ENCODE peak calls at places on chromosomes 6 and 20, in eight cellular contexts. One of them, this sample, is unnamed.

GRCh38 chr20:51335329-51335841 is 207.1 kb downstream of the NFATC2 start:
- DNase-seq in psoas muscle: no peak
- DNase-seq in prostate gland: no peak
- DNase-seq in body of pancreas: no peak
- DNase-seq in astrocyte of the spinal cord: peak
- DNase-seq in PC-9: no peak
- DNase-seq in Peyer's patch: no peak
- DNase-seq in upper lobe of right lung: no peak
- DNase-seq in this sample: peak

GRCh38 chr6:158516098-158516497 is 43.8 kb upstream of the TMEM181 start:
- DNase-seq in astrocyte of the spinal cord: no peak
- DNase-seq in Peyer's patch: no peak
- DNase-seq in PC-9: no peak
- DNase-seq in prostate gland: no peak
- DNase-seq in upper lobe of right lung: no peak
- DNase-seq in psoas muscle: no peak
- DNase-seq in body of pancreas: no peak
- DNase-seq in this sample: no peak

GRCh38 chr6:74973621-74974020 is 232.2 kb downstream of the COL12A1 start:
- DNase-seq in PC-9: no peak
- DNase-seq in upper lobe of right lung: no peak
- DNase-seq in prostate gland: no peak
- DNase-seq in astrocyte of the spinal cord: no peak
- DNase-seq in Peyer's patch: no peak
- DNase-seq in psoas muscle: no peak
- DNase-seq in body of pancreas: no peak
- DNase-seq in this sample: no peak

GRCh38 chr6:91149914-91150674 is 563.2 kb upstream of the MAP3K7 start:
- DNase-seq in psoas muscle: no peak
- DNase-seq in prostate gland: no peak
- DNase-seq in upper lobe of right lung: no peak
- DNase-seq in PC-9: no peak
- DNase-seq in body of pancreas: no peak
- DNase-seq in astrocyte of the spinal cord: peak
- DNase-seq in Peyer's patch: no peak
- DNase-seq in this sample: no peak

GRCh38 chr6:144474290-144474689 is 189.2 kb downstream of the UTRN start:
- DNase-seq in psoas muscle: no peak
- DNase-seq in prostate gland: no peak
- DNase-seq in Peyer's patch: no peak
- DNase-seq in body of pancreas: no peak
- DNase-seq in PC-9: no peak
- DNase-seq in astrocyte of the spinal cord: no peak
- DNase-seq in upper lobe of right lung: no peak
- DNase-seq in this sample: no peak

GRCh38 chr6:52640170-52640569 is 30.7 kb upstream of the TMEM14A start:
- DNase-seq in psoas muscle: no peak
- DNase-seq in astrocyte of the spinal cord: peak
- DNase-seq in PC-9: no peak
- DNase-seq in Peyer's patch: no peak
- DNase-seq in upper lobe of right lung: no peak
- DNase-seq in prostate gland: no peak
- DNase-seq in body of pancreas: peak
- DNase-seq in this sample: no peak

GRCh38 chr6:27791182-27791939 is 120.8 kb downstream of the OR2B2 start:
- DNase-seq in prostate gland: no peak
- DNase-seq in body of pancreas: peak
- DNase-seq in psoas muscle: peak
- DNase-seq in upper lobe of right lung: no peak
- DNase-seq in astrocyte of the spinal cord: peak
- DNase-seq in Peyer's patch: peak
- DNase-seq in PC-9: peak
- DNase-seq in this sample: peak

GRCh38 chr6:15263780-15264374 is 18.0 kb downstream of the JARID2 start:
- DNase-seq in body of pancreas: no peak
- DNase-seq in Peyer's patch: no peak
- DNase-seq in psoas muscle: no peak
- DNase-seq in upper lobe of right lung: no peak
- DNase-seq in PC-9: no peak
- DNase-seq in astrocyte of the spinal cord: no peak
- DNase-seq in prostate gland: no peak
- DNase-seq in this sample: no peak

GRCh38 chr6:75334266-75335040 is 49.9 kb upstream of the TMEM30A start:
- DNase-seq in upper lobe of right lung: no peak
- DNase-seq in prostate gland: no peak
- DNase-seq in psoas muscle: no peak
- DNase-seq in body of pancreas: no peak
- DNase-seq in Peyer's patch: no peak
- DNase-seq in PC-9: no peak
- DNase-seq in astrocyte of the spinal cord: peak
- DNase-seq in this sample: peak

GRCh38 chr6:139977887-139978332 is 603.5 kb upstream of the CITED2 start:
- DNase-seq in PC-9: peak
- DNase-seq in Peyer's patch: no peak
- DNase-seq in prostate gland: peak
- DNase-seq in body of pancreas: peak
- DNase-seq in astrocyte of the spinal cord: peak
- DNase-seq in upper lobe of right lung: no peak
- DNase-seq in psoas muscle: no peak
- DNase-seq in this sample: peak

DNA sequence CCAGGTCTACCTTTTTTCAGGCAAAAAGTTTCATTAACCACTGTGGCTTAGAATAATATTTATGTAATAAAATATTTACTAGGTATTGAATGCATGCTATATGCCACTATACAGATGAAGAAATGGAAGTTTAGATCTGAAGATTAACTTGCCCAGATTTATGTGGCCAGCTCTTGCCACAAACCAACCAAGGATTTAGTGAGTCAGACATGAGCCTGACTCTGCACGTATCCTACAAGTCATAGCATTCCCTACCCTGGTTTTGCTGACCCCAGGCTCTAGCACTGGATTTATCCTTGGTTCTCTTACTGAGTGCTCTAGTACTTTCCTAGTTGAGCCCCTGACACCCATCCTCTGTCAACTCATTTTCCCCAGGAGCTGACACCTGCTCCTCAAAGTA is 75.4 kb downstream of the ANKEF1 start:
- DNase-seq in PC-9: no peak
- DNase-seq in Peyer's patch: no peak
- DNase-seq in astrocyte of the spinal cord: peak
- DNase-seq in prostate gland: no peak
- DNase-seq in psoas muscle: no peak
- DNase-seq in body of pancreas: no peak
- DNase-seq in upper lobe of right lung: no peak
- DNase-seq in this sample: peak
- TF ChIP-seq CTCF in PC-9: no peak
- TF ChIP-seq CTCF in Peyer's patch: no peak
- TF ChIP-seq CTCF in astrocyte of the spinal cord: no peak
- TF ChIP-seq CTCF in prostate gland: no peak
- TF ChIP-seq CTCF in psoas muscle: no peak
- TF ChIP-seq CTCF in body of pancreas: no peak
- TF ChIP-seq CTCF in upper lobe of right lung: no peak
- TF ChIP-seq CTCF in this sample: no peak

GRCh38 chr6:128327890-128328289 is 192.5 kb downstream of the PTPRK start:
- DNase-seq in Peyer's patch: peak
- DNase-seq in psoas muscle: no peak
- DNase-seq in astrocyte of the spinal cord: no peak
- DNase-seq in prostate gland: no peak
- DNase-seq in upper lobe of right lung: no peak
- DNase-seq in PC-9: no peak
- DNase-seq in body of pancreas: no peak
- DNase-seq in this sample: peak
- TF ChIP-seq CTCF in Peyer's patch: peak
- TF ChIP-seq CTCF in psoas muscle: peak
- TF ChIP-seq CTCF in astrocyte of the spinal cord: peak
- TF ChIP-seq CTCF in prostate gland: no peak
- TF ChIP-seq CTCF in upper lobe of right lung: peak
- TF ChIP-seq CTCF in PC-9: peak
- TF ChIP-seq CTCF in body of pancreas: peak
- TF ChIP-seq CTCF in this sample: peak

GRCh38 chr6:88919032-88919431 is 44.4 kb downstream of the RNGTT start:
- DNase-seq in astrocyte of the spinal cord: no peak
- DNase-seq in prostate gland: no peak
- DNase-seq in psoas muscle: no peak
- DNase-seq in body of pancreas: no peak
- DNase-seq in Peyer's patch: no peak
- DNase-seq in upper lobe of right lung: no peak
- DNase-seq in PC-9: no peak
- DNase-seq in this sample: peak
- TF ChIP-seq CTCF in astrocyte of the spinal cord: peak
- TF ChIP-seq CTCF in prostate gland: no peak
- TF ChIP-seq CTCF in psoas muscle: no peak
- TF ChIP-seq CTCF in body of pancreas: no peak
- TF ChIP-seq CTCF in Peyer's patch: peak
- TF ChIP-seq CTCF in upper lobe of right lung: peak
- TF ChIP-seq CTCF in PC-9: no peak
- TF ChIP-seq CTCF in this sample: no peak

DNA sequence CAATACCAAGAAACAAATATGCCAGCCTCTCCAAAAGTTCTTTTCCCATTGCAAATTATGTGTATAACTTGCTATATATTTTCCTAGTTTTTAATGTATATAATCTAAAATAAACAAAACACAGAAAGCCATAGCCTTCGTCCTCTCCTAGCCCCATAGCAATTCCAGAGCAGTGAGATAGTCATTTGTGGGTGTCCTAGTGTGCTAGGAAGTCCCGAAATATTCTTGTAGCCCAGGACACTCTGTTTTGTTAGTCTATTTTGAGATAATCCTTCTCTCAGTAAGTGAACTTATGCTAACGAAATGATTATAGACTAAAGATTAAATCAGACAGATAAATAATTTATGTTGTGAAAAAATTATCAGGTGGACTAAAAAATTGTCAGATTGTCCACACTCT is 90.7 kb downstream of the AIG1 start:
- DNase-seq in body of pancreas: no peak
- DNase-seq in prostate gland: no peak
- DNase-seq in upper lobe of right lung: no peak
- DNase-seq in astrocyte of the spinal cord: no peak
- DNase-seq in psoas muscle: no peak
- DNase-seq in PC-9: no peak
- DNase-seq in Peyer's patch: no peak
- DNase-seq in this sample: no peak
- TF ChIP-seq CTCF in body of pancreas: no peak
- TF ChIP-seq CTCF in prostate gland: no peak
- TF ChIP-seq CTCF in upper lobe of right lung: no peak
- TF ChIP-seq CTCF in astrocyte of the spinal cord: no peak
- TF ChIP-seq CTCF in psoas muscle: no peak
- TF ChIP-seq CTCF in PC-9: no peak
- TF ChIP-seq CTCF in Peyer's patch: no peak
- TF ChIP-seq CTCF in this sample: no peak

GRCh38 chr6:160102956-160103824 is 18.4 kb upstream of the SLC22A1 start:
- DNase-seq in upper lobe of right lung: peak
- DNase-seq in PC-9: no peak
- DNase-seq in prostate gland: no peak
- DNase-seq in body of pancreas: no peak
- DNase-seq in Peyer's patch: no peak
- DNase-seq in astrocyte of the spinal cord: no peak
- DNase-seq in psoas muscle: no peak
- DNase-seq in this sample: peak
- TF ChIP-seq CTCF in upper lobe of right lung: peak
- TF ChIP-seq CTCF in PC-9: peak
- TF ChIP-seq CTCF in prostate gland: no peak
- TF ChIP-seq CTCF in body of pancreas: peak
- TF ChIP-seq CTCF in Peyer's patch: peak
- TF ChIP-seq CTCF in astrocyte of the spinal cord: peak
- TF ChIP-seq CTCF in psoas muscle: peak
- TF ChIP-seq CTCF in this sample: peak

GRCh38 chr20:564195-564594 is 20.6 kb upstream of the CSNK2A1 start:
- DNase-seq in upper lobe of right lung: no peak
- DNase-seq in prostate gland: no peak
- DNase-seq in Peyer's patch: peak
- DNase-seq in psoas muscle: no peak
- DNase-seq in astrocyte of the spinal cord: no peak
- DNase-seq in body of pancreas: no peak
- DNase-seq in PC-9: no peak
- DNase-seq in this sample: no peak

GRCh38 chr20:558117-558516 is 14.5 kb upstream of the CSNK2A1 start:
- DNase-seq in upper lobe of right lung: no peak
- DNase-seq in body of pancreas: no peak
- DNase-seq in Peyer's patch: peak
- DNase-seq in psoas muscle: no peak
- DNase-seq in astrocyte of the spinal cord: no peak
- DNase-seq in PC-9: no peak
- DNase-seq in prostate gland: no peak
- DNase-seq in this sample: no peak

GRCh38 chr20:562232-562897 is 18.8 kb upstream of the CSNK2A1 start:
- DNase-seq in prostate gland: no peak
- DNase-seq in Peyer's patch: peak
- DNase-seq in PC-9: no peak
- DNase-seq in body of pancreas: no peak
- DNase-seq in psoas muscle: no peak
- DNase-seq in upper lobe of right lung: no peak
- DNase-seq in astrocyte of the spinal cord: no peak
- DNase-seq in this sample: no peak

GRCh38 chr20:561437-562231 is 18.0 kb upstream of the CSNK2A1 start:
- DNase-seq in body of pancreas: peak
- DNase-seq in Peyer's patch: peak
- DNase-seq in astrocyte of the spinal cord: peak
- DNase-seq in PC-9: peak
- DNase-seq in psoas muscle: peak
- DNase-seq in upper lobe of right lung: no peak
- DNase-seq in prostate gland: peak
- DNase-seq in this sample: peak

DNA sequence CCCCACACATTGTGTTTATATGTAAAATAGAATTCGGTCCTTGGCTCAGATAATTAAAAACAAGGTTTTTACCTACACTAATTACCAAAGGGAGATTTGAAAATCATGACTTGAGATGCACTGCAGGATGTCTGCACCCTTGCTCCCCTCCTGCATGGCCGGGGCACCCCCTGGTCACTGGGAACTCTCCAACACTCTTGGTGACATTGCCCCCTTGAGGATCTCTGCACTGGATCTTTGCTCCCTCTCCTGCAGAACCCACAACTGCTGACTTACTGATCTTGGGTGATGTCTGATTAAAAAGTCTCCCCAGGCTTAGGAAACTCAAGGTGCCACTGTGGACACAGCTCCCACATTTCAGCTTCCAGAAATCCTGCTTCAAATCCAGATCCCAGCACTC is 17.1 kb upstream of the CSNK2A1 start:
- DNase-seq in PC-9: no peak
- DNase-seq in astrocyte of the spinal cord: no peak
- DNase-seq in upper lobe of right lung: no peak
- DNase-seq in psoas muscle: no peak
- DNase-seq in prostate gland: no peak
- DNase-seq in Peyer's patch: peak
- DNase-seq in body of pancreas: no peak
- DNase-seq in this sample: no peak
- TF ChIP-seq CTCF in PC-9: no peak
- TF ChIP-seq CTCF in astrocyte of the spinal cord: no peak
- TF ChIP-seq CTCF in upper lobe of right lung: no peak
- TF ChIP-seq CTCF in psoas muscle: no peak
- TF ChIP-seq CTCF in prostate gland: no peak
- TF ChIP-seq CTCF in Peyer's patch: no peak
- TF ChIP-seq CTCF in body of pancreas: no peak
- TF ChIP-seq CTCF in this sample: no peak

This sample was measured in epithelial cell of esophagus.